ENCODE peak calls at places on chromosomes 4 and X, in five cellular contexts. One of them, this sample, is unnamed.

GRCh38 chr4:2080429-2081300 is 21.5 kb downstream of the NAT8L start:
- DNase-seq in heart right ventricle: no peak
- DNase-seq in fibroblast of lung: no peak
- DNase-seq in hepatocyte: no peak
- DNase-seq in dorsolateral prefrontal cortex: no peak
- DNase-seq in this sample: no peak

GRCh38 chr4:69896530-69897116 is 34.2 kb upstream of the CSN1S1 start:
- DNase-seq in heart right ventricle: no peak
- DNase-seq in fibroblast of lung: peak; percentile 62
- DNase-seq in dorsolateral prefrontal cortex: no peak
- DNase-seq in hepatocyte: no peak
- DNase-seq in this sample: no peak

GRCh38 chrX:123749643-123750042 is 16.8 kb upstream of the THOC2 start:
- DNase-seq in dorsolateral prefrontal cortex: no peak
- DNase-seq in fibroblast of lung: no peak
- DNase-seq in hepatocyte: no peak
- DNase-seq in heart right ventricle: no peak
- DNase-seq in this sample: no peak

GRCh38 chr4:38583102-38583501 is 80.9 kb upstream of the KLF3 start:
- DNase-seq in dorsolateral prefrontal cortex: no peak
- DNase-seq in hepatocyte: no peak
- DNase-seq in heart right ventricle: no peak
- DNase-seq in fibroblast of lung: no peak
- DNase-seq in this sample: no peak

GRCh38 chrX:12887141-12887540 is 19.3 kb upstream of the TLR8 start:
- DNase-seq in dorsolateral prefrontal cortex: no peak
- DNase-seq in fibroblast of lung: no peak
- DNase-seq in heart right ventricle: no peak
- DNase-seq in hepatocyte: no peak
- DNase-seq in this sample: no peak

GRCh38 chr4:169458575-169458974 is 153.8 kb downstream of the NEK1 start:
- DNase-seq in hepatocyte: no peak
- DNase-seq in dorsolateral prefrontal cortex: no peak
- DNase-seq in heart right ventricle: no peak
- DNase-seq in fibroblast of lung: no peak
- DNase-seq in this sample: no peak

GRCh38 chr4:130336585-130337217 is 1240.7 kb downstream of the C4orf33 start:
- DNase-seq in heart right ventricle: no peak
- DNase-seq in hepatocyte: peak; percentile 19
- DNase-seq in fibroblast of lung: peak; percentile 45
- DNase-seq in dorsolateral prefrontal cortex: no peak
- DNase-seq in this sample: peak; percentile 7

GRCh38 chrX:138925330-138925729 is 213.8 kb upstream of the FGF13 start:
- DNase-seq in dorsolateral prefrontal cortex: no peak
- DNase-seq in fibroblast of lung: peak; percentile 87
- DNase-seq in heart right ventricle: no peak
- DNase-seq in hepatocyte: peak; percentile 29
- DNase-seq in this sample: no peak

GRCh38 chr4:151324449-151325319 is 721 bp downstream of the SH3D19 start:
- DNase-seq in heart right ventricle: peak; percentile 50
- DNase-seq in dorsolateral prefrontal cortex: no peak
- DNase-seq in fibroblast of lung: peak; percentile 45
- DNase-seq in hepatocyte: peak; percentile 89
- DNase-seq in this sample: peak; percentile 54

GRCh38 chrX:68186552-68187262 is 246.6 kb downstream of the OPHN1 start:
- DNase-seq in fibroblast of lung: peak; percentile 6
- DNase-seq in heart right ventricle: no peak
- DNase-seq in hepatocyte: no peak
- DNase-seq in dorsolateral prefrontal cortex: no peak
- DNase-seq in this sample: no peak

GRCh38 chrX:41518127-41518840 is 71.1 kb downstream of the NYX start:
- DNase-seq in heart right ventricle: no peak
- DNase-seq in dorsolateral prefrontal cortex: no peak
- DNase-seq in hepatocyte: no peak
- DNase-seq in fibroblast of lung: no peak
- DNase-seq in this sample: no peak

GRCh38 chr4:159341486-159341885 is 238.6 kb downstream of the RAPGEF2 start:
- DNase-seq in fibroblast of lung: peak; percentile 77
- DNase-seq in dorsolateral prefrontal cortex: no peak
- DNase-seq in hepatocyte: no peak
- DNase-seq in heart right ventricle: no peak
- DNase-seq in this sample: no peak

GRCh38 chrX:109952985-109953905 is 49.7 kb upstream of the TMEM164 start:
- DNase-seq in dorsolateral prefrontal cortex: no peak
- DNase-seq in hepatocyte: no peak
- DNase-seq in fibroblast of lung: no peak
- DNase-seq in heart right ventricle: peak; percentile 4
- DNase-seq in this sample: no peak

GRCh38 chr4:122921300-122921699 is 1.1 kb downstream of the NUDT6 start:
- DNase-seq in hepatocyte: no peak
- DNase-seq in dorsolateral prefrontal cortex: no peak
- DNase-seq in heart right ventricle: no peak
- DNase-seq in fibroblast of lung: no peak
- DNase-seq in this sample: no peak

GRCh38 chr4:38354872-38355271 is 309.1 kb upstream of the KLF3 start:
- DNase-seq in fibroblast of lung: no peak
- DNase-seq in heart right ventricle: no peak
- DNase-seq in dorsolateral prefrontal cortex: no peak
- DNase-seq in hepatocyte: no peak
- DNase-seq in this sample: no peak

GRCh38 chr4:121459056-121459455 is 78.2 kb upstream of the QRFPR start:
- DNase-seq in hepatocyte: no peak
- DNase-seq in fibroblast of lung: no peak
- DNase-seq in dorsolateral prefrontal cortex: no peak
- DNase-seq in heart right ventricle: no peak
- DNase-seq in this sample: no peak

GRCh38 chr4:4395849-4396627 is 9.1 kb downstream of the NSG1 start:
- DNase-seq in fibroblast of lung: peak; percentile 22
- DNase-seq in heart right ventricle: no peak
- DNase-seq in dorsolateral prefrontal cortex: no peak
- DNase-seq in hepatocyte: peak; percentile 53
- DNase-seq in this sample: no peak
- TF ChIP-seq CTCF in fibroblast of lung: no peak
- TF ChIP-seq CTCF in heart right ventricle: no peak
- TF ChIP-seq CTCF in dorsolateral prefrontal cortex: no peak
- TF ChIP-seq CTCF in hepatocyte: no peak
- TF ChIP-seq CTCF in this sample: no peak

GRCh38 chr4:153852501-153852900 is 63.6 kb upstream of the SFRP2 start:
- DNase-seq in fibroblast of lung: no peak
- DNase-seq in heart right ventricle: no peak
- DNase-seq in hepatocyte: no peak
- DNase-seq in dorsolateral prefrontal cortex: no peak
- DNase-seq in this sample: no peak

DNA sequence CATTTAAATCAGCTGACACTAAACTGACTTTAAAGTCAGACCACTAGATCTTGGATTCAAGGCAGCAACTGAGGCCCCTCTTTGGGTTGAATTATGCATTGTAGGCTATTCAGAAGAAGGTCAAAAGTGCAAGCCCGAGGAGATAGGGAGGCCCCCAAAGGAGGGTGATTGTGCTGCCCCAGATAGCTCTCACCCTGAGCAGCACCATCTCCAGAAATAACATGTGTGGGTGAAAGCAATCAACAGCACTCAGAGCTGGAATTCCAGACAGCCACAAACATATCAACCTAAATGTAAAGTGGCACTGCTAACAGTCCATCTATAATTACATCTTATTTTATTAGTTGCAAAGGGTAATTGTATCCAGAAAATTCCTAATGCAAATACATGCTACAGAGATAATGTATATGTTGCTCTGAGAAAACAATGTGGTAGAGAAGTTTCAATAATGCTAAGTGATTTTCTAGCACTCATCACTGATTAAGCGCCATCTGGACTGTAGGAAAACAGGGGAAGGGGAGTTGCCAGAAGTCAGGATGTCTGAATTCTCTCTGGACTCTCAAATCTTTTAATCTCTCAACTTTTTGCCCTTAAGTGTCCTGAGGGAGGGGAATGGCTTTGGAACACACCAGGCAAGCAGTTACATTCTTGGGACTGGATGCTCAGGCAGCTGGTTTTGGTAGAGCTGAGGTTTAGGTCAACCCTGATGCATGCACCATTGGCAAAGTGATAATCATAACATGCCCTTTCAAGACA is 61.8 kb upstream of the SFRP2 start:
- DNase-seq in fibroblast of lung: no peak
- DNase-seq in heart right ventricle: no peak
- DNase-seq in dorsolateral prefrontal cortex: no peak
- DNase-seq in hepatocyte: no peak
- DNase-seq in this sample: no peak
- TF ChIP-seq CTCF in fibroblast of lung: no peak
- TF ChIP-seq CTCF in heart right ventricle: no peak
- TF ChIP-seq CTCF in dorsolateral prefrontal cortex: no peak
- TF ChIP-seq CTCF in hepatocyte: no peak
- TF ChIP-seq CTCF in this sample: no peak

GRCh38 chr4:72971572-72971971 is 97.9 kb downstream of the COX18 start:
- DNase-seq in dorsolateral prefrontal cortex: no peak
- DNase-seq in hepatocyte: no peak
- DNase-seq in fibroblast of lung: peak; percentile 54
- DNase-seq in heart right ventricle: no peak
- DNase-seq in this sample: no peak

GRCh38 chr4:72969957-72970356 is 99.6 kb downstream of the COX18 start:
- DNase-seq in dorsolateral prefrontal cortex: no peak
- DNase-seq in heart right ventricle: peak; percentile 7
- DNase-seq in fibroblast of lung: peak; percentile 11
- DNase-seq in hepatocyte: peak; percentile 21
- DNase-seq in this sample: no peak

GRCh38 chr4:72970756-72971155 is 98.8 kb downstream of the COX18 start:
- DNase-seq in fibroblast of lung: no peak
- DNase-seq in dorsolateral prefrontal cortex: no peak
- DNase-seq in heart right ventricle: no peak
- DNase-seq in hepatocyte: no peak
- DNase-seq in this sample: no peak

DNA sequence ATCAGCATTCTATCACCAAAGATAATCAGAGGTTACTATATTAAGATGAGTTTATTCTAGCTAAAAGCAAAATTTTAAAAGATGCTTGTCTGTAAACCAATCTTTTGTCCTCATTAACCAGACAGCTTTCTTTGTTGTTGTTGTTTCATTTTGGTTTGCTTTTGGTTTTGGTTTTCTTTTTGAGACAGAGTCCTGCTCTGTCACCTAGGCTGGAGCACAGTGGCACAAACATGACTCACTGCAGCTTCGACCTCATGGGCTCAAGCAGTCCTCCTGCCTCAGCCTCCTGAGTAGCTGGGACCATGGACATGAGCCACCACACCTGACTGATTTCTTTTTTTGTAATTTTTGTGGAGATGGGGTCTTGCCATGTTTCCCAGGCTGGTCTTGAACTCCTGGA is 102.9 kb downstream of the COX18 start:
- DNase-seq in fibroblast of lung: no peak
- DNase-seq in heart right ventricle: no peak
- DNase-seq in dorsolateral prefrontal cortex: no peak
- DNase-seq in hepatocyte: no peak
- DNase-seq in this sample: no peak
- TF ChIP-seq CTCF in fibroblast of lung: no peak
- TF ChIP-seq CTCF in heart right ventricle: no peak
- TF ChIP-seq CTCF in dorsolateral prefrontal cortex: no peak
- TF ChIP-seq CTCF in hepatocyte: no peak
- TF ChIP-seq CTCF in this sample: no peak

GRCh38 chr4:56626963-56627362 is 54.1 kb downstream of the HOPX start:
- DNase-seq in dorsolateral prefrontal cortex: no peak
- DNase-seq in heart right ventricle: no peak
- DNase-seq in fibroblast of lung: no peak
- DNase-seq in hepatocyte: no peak
- DNase-seq in this sample: peak; percentile 33
- TF ChIP-seq CTCF in dorsolateral prefrontal cortex: no peak
- TF ChIP-seq CTCF in heart right ventricle: no peak
- TF ChIP-seq CTCF in fibroblast of lung: no peak
- TF ChIP-seq CTCF in hepatocyte: no peak
- TF ChIP-seq CTCF in this sample: peak; percentile 15

GRCh38 chr4:47842985-47843384 is 5.1 kb upstream of the CORIN start:
- DNase-seq in dorsolateral prefrontal cortex: no peak
- DNase-seq in hepatocyte: no peak
- DNase-seq in fibroblast of lung: peak; percentile 47
- DNase-seq in heart right ventricle: no peak
- DNase-seq in this sample: no peak
- TF ChIP-seq CTCF in dorsolateral prefrontal cortex: no peak
- TF ChIP-seq CTCF in hepatocyte: no peak
- TF ChIP-seq CTCF in fibroblast of lung: no peak
- TF ChIP-seq CTCF in heart right ventricle: no peak
- TF ChIP-seq CTCF in this sample: no peak

GRCh38 chr4:94207469-94208224 is at the start of gene SMARCAD1:
- DNase-seq in dorsolateral prefrontal cortex: peak; percentile 66
- DNase-seq in heart right ventricle: peak; percentile 92
- DNase-seq in hepatocyte: peak; percentile 97
- DNase-seq in fibroblast of lung: peak; percentile 98
- DNase-seq in this sample: peak; percentile 80
- TF ChIP-seq CTCF in dorsolateral prefrontal cortex: no peak
- TF ChIP-seq CTCF in heart right ventricle: no peak
- TF ChIP-seq CTCF in hepatocyte: no peak
- TF ChIP-seq CTCF in fibroblast of lung: no peak
- TF ChIP-seq CTCF in this sample: no peak

This sample was measured in Calu3.